ENCODE peak calls at places on chromosomes 3 and 15, in four cellular contexts. K, V, S and R are unnamed samples.

GRCh38 chr15:61794881-61795280 is 265.4 kb downstream of the VPS13C start:
- DNase-seq in S (no peak), V (no peak), K (no peak), R (peak; percentile 53)

GRCh38 chr3:39148116-39149058 is 5.0 kb downstream of the CSRNP1 start:
- DNase-seq in K (no peak), S (peak; percentile 27), V (no peak), R (no peak)

GRCh38 chr15:33314115-33314514 is 3.3 kb downstream of the RYR3 start:
- DNase-seq in V (no peak), K (no peak), S (no peak), R (no peak)

GRCh38 chr3:190504354-190505125 is 9.3 kb upstream of the IL1RAP start:
- DNase-seq in S (no peak), K (no peak), V (no peak), R (peak; percentile 68)

GRCh38 chr3:106025151-106025722 is 156.4 kb upstream of the CBLB start:
- DNase-seq in K (no peak), S (no peak), V (no peak), R (peak; percentile 56)

GRCh38 chr3:141231923-141232861 is 567 bp downstream of the PXYLP1 start:
- DNase-seq in K (no peak), V (peak; percentile 64), S (no peak), R (peak; percentile 45)

GRCh38 chr3:50157821-50158556 is 2.9 kb downstream of the SEMA3F start:
- DNase-seq in S (no peak), K (no peak), V (no peak), R (peak; percentile 94)

GRCh38 chr3:7146529-7146928 is 285.6 kb downstream of the GRM7 start:
- DNase-seq in K (no peak), S (no peak), V (no peak), R (no peak)

GRCh38 chr15:99121207-99121606 is 16.3 kb downstream of the SYNM start:
- DNase-seq in K (no peak), V (no peak), S (no peak), R (no peak)

GRCh38 chr15:67173015-67173414 is 81.4 kb downstream of the AAGAB start:
- DNase-seq in S (no peak), V (no peak), K (no peak), R (no peak)

GRCh38 chr3:27696906-27697305 is 25.2 kb downstream of the EOMES start:
- DNase-seq in V (no peak), K (no peak), S (no peak), R (peak; percentile 67)

GRCh38 chr3:123346726-123347125 is 102.2 kb downstream of the ADCY5 start:
- DNase-seq in V (no peak), K (no peak), S (no peak), R (no peak)

GRCh38 chr15:80818996-80819395 is 39.8 kb downstream of the CEMIP start:
- DNase-seq in K (no peak), S (no peak), V (no peak), R (no peak)

GRCh38 chr3:45909542-45909941 is 23.2 kb downstream of the CCR9 start:
- DNase-seq in V (no peak), K (no peak), S (no peak), R (no peak)

GRCh38 chr3:46668116-46668515 is 25.4 kb downstream of the ALS2CL start:
- DNase-seq in V (no peak), S (no peak), K (no peak), R (no peak)

GRCh38 chr15:90264649-90265048 is 823 bp upstream of the NGRN start:
- DNase-seq in S (peak; percentile 44), V (no peak), K (no peak), R (peak; percentile 26)

GRCh38 chr15:56293495-56294292 is 50.0 kb upstream of the RFX7 start:
- DNase-seq in K (no peak), S (no peak), V (no peak), R (no peak)

GRCh38 chr3:66938338-66938963 is 59.7 kb upstream of the KBTBD8 start:
- DNase-seq in V (no peak), S (peak; percentile 53), K (no peak), R (peak; percentile 46)

GRCh38 chr3:166829896-166830295 is 550.2 kb downstream of the ZBBX start:
- DNase-seq in S (peak; percentile 84), K (no peak), V (no peak), R (no peak)

GRCh38 chr15:27418729-27419128 is 447.7 kb downstream of the GABRG3 start:
- DNase-seq in K (no peak), V (peak; percentile 25), S (no peak), R (no peak)

GRCh38 chr3:189142527-189142926 is 29.2 kb upstream of the TPRG1 start:
- DNase-seq in V (no peak), K (peak; percentile 14), S (no peak), R (peak; percentile 17)

GRCh38 chr3:135125171-135125801 is 330.2 kb downstream of the EPHB1 start:
- DNase-seq in S (peak; percentile 22), K (no peak), V (no peak), R (peak; percentile 1)

GRCh38 chr3:20236603-20237002 is 50.6 kb upstream of the SGO1 start:
- DNase-seq in V (no peak), K (no peak), S (no peak), R (no peak)

GRCh38 chr3:135337176-135337575 is 542.1 kb downstream of the EPHB1 start:
- DNase-seq in S (no peak), K (no peak), V (no peak), R (no peak)

GRCh38 chr3:30604566-30604965 is 1.8 kb upstream of the TGFBR2 start:
- DNase-seq in V (no peak), K (no peak), S (no peak), R (no peak)

GRCh38 chr15:96887730-96888129 is 557.2 kb downstream of the NR2F2 start:
- DNase-seq in K (no peak), S (peak; percentile 52), V (no peak), R (peak; percentile 32)

GRCh38 chr3:144963810-144964209 is 992.2 kb downstream of the DIPK2A start:
- DNase-seq in K (no peak), V (no peak), S (no peak), R (no peak)